ENCODE peak calls at places on chromosomes 11 and 22, in eight cellular contexts. O, L, X, B, K, P, R and M are unnamed samples.

GRCh38 chr22:24011735-24012068 is 598 bp downstream of the CABIN1 start:
- DNase-seq in O (no peak), L (no peak), X (no peak), B (no peak), K (no peak), P (peak), R (no peak), M (no peak)

GRCh38 chr11:107562647-107563208 is 2.8 kb downstream of the ALKBH8 start:
- DNase-seq in O (no peak), L (no peak), X (peak), B (no peak), K (no peak), P (no peak), R (peak), M (no peak)

GRCh38 chr11:85718991-85719807 is 33.2 kb upstream of the CCDC89 start:
- DNase-seq in O (peak), L (peak), X (peak), B (no peak), K (no peak), P (peak), R (peak), M (no peak)

GRCh38 chr11:134252539-134253188 is 488 bp downstream of the THYN1 start:
- DNase-seq in O (no peak), L (no peak), X (no peak), B (no peak), K (peak), P (peak), R (peak), M (no peak)

GRCh38 chr11:927871-928270 is 2.2 kb downstream of the AP2A2 start:
- DNase-seq in O (no peak), L (no peak), X (no peak), B (no peak), K (no peak), P (no peak), R (no peak), M (no peak)

GRCh38 chr11:1948389-1948788 is 1.3 kb downstream of the MRPL23 start:
- DNase-seq in O (peak), L (no peak), X (no peak), B (no peak), K (peak), P (no peak), R (no peak), M (no peak)

GRCh38 chr11:60169264-60169915 is 13.5 kb downstream of the MS4A6A start:
- DNase-seq in O (no peak), L (no peak), X (no peak), B (no peak), K (no peak), P (peak), R (peak), M (no peak)

GRCh38 chr22:49119551-49119952 is 708.1 kb downstream of the BRD1 start:
- DNase-seq in O (peak), L (no peak), X (no peak), B (no peak), K (no peak), P (no peak), R (no peak), M (no peak)

GRCh38 chr11:93248602-93249001 is 50.8 kb upstream of the SLC36A4 start:
- DNase-seq in O (no peak), L (no peak), X (peak), B (no peak), K (no peak), P (peak), R (no peak), M (no peak)

GRCh38 chr11:2276280-2276998 is 6.1 kb upstream of the ASCL2 start:
- DNase-seq in O (no peak), L (no peak), X (no peak), B (no peak), K (peak), P (no peak), R (no peak), M (peak)

GRCh38 chr11:95156916-95157568 is 67.4 kb downstream of the ENDOD1 start:
- DNase-seq in O (no peak), L (no peak), X (no peak), B (no peak), K (peak), P (peak), R (no peak), M (no peak)

GRCh38 chr11:35352107-35352888 is 67.1 kb downstream of the SLC1A2 start:
- DNase-seq in O (peak), L (no peak), X (peak), B (no peak), K (no peak), P (no peak), R (no peak), M (no peak)

DNA sequence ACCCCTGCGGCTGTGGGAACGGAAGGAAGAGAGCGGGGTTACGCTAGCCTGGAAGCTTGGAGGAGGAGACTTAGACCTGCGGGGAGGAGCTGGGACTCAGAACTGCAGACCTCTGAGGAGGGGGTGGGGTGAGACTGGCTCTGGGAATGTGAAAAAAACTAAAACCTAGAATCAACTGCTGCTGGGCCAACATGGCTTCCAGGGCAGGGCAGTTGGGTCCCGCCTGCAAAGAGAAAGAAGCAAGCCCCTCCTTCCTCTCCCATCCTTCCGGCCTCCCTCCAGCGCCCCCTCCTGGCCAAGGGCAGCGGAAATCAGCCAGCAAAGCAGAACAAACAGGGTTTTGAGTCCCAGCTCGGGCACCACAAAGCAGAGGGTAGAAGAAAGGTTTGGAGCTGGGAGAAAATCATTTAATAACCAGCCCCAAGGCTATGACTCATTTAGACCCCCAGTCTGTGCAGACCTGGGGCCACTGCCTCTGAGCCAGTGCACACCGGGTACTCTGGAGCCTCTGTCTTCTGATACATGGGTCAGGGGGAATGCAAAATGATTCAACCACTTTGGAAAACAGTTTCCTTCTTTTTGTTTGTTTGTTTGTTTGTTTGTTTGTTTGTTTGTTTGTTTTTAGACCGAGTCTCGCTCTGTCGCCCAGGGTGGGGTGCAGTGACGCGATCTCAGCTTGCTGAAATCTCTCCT is 7.3 kb upstream of the NCF4 start:
- DNase-seq in O (peak), L (peak), X (peak), B (peak), K (no peak), P (peak), R (peak), M (peak)
- TF ChIP-seq CTCF in O (peak), L (peak), X (peak), B (peak), K (no peak), P (peak), R (peak), M (peak)

DNA sequence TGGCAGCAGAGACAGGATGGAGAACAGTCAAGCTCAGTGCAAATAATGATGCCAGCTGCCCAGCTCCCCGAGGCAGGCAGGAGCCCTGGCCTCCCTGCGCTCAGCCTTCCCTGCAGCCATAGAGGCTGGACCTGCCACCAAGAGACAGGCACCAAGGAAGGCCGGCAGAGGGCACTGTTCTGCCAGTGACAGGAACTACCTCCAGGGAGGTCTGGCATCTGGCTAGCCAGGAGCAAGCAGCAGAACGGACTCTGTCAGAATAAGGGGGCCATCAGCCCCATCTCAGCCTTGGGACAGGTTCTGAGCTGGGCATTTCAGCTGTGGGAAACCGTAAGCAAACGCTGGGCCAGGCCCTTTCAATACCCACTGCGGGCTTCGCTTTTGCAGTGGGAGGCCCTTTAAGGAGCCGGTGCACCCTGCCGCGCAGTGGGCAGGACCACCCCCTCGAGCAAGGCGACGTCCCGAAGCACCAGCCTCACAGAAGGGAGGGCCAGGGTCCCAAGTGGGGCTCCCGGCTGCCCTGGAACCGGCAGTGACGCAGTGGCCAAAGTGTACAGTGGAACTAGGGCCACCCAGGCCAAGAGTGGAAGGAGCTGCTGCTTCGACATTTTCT is 18.2 kb downstream of the IFT27 start:
- DNase-seq in O (peak), L (peak), X (peak), B (peak), K (peak), P (peak), R (peak), M (peak)
- TF ChIP-seq CTCF in O (peak), L (peak), X (peak), B (peak), K (peak), P (peak), R (peak), M (peak)

GRCh38 chr11:59142530-59143507 is at the start of gene FAM111A:
- DNase-seq in O (peak), L (peak), X (peak), B (peak), K (peak), P (peak), R (peak), M (peak)
- TF ChIP-seq CTCF in O (peak), L (peak), X (peak), B (no peak), K (peak), P (peak), R (peak), M (peak)

GRCh38 chr11:77593883-77594282 is 4.1 kb downstream of the AQP11 start:
- DNase-seq in O (no peak), L (no peak), X (no peak), B (no peak), K (no peak), P (no peak), R (no peak), M (no peak)

GRCh38 chr11:77589181-77589520 is 602 bp upstream of the AQP11 start:
- DNase-seq in O (no peak), L (no peak), X (no peak), B (no peak), K (no peak), P (no peak), R (no peak), M (no peak)

GRCh38 chr11:77590194-77590591 is 440 bp downstream of the AQP11 start:
- DNase-seq in O (peak), L (no peak), X (peak), B (peak), K (peak), P (peak), R (peak), M (no peak)

GRCh38 chr11:77592727-77593126 is 3.0 kb downstream of the AQP11 start:
- DNase-seq in O (no peak), L (no peak), X (no peak), B (no peak), K (no peak), P (no peak), R (no peak), M (no peak)

DNA sequence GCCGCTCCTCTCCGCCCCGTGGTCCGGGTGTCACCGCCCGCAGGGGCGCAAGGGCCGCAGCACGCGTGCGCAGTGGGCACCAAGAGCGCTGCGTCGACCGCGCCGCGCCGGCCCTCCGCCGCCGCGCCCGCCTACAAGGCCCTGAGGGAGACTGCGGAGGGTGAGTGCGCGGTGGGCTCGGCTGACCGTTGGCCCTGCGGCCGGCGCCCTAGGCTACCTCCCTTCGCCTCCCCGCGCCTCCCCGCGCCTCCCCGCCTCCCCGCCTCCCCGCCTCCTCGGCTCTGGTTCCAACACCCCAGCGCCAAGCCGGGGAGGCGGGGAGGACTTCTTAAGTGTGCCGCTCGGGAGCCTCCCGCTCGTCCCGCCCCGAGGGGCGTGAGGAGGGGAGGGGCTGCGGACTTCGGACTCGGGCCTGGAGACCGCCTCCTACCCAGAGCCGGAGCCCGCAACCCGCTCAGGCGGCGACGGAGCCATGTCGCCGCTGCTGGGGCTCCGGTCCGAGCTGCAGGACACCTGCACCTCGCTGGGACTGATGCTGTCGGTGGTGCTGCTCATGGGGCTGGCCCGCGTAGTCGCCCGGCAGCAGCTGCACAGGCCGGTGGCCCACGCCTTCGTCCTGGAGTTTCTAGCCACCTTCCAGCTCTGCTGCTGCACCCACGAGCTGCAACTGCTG is at the start of gene AQP11:
- DNase-seq in O (peak), L (peak), X (peak), B (peak), K (peak), P (peak), R (peak), M (peak)
- TF ChIP-seq CTCF in O (no peak), L (no peak), X (no peak), B (no peak), K (no peak), P (no peak), R (no peak), M (no peak)

GRCh38 chr22:37561209-37562048 is 1.1 kb downstream of the CDC42EP1 start:
- DNase-seq in O (peak), L (peak), X (peak), B (peak), K (peak), P (peak), R (peak), M (peak)

GRCh38 chr22:37564111-37564711 is 3.9 kb downstream of the CDC42EP1 start:
- DNase-seq in O (no peak), L (no peak), X (peak), B (no peak), K (no peak), P (no peak), R (no peak), M (no peak)

GRCh38 chr22:37563153-37564081 is 3.1 kb downstream of the CDC42EP1 start:
- DNase-seq in O (peak), L (no peak), X (peak), B (peak), K (peak), P (peak), R (peak), M (no peak)

GRCh38 chr22:37560682-37561208 is 465 bp downstream of the CDC42EP1 start:
- DNase-seq in O (peak), L (no peak), X (peak), B (peak), K (peak), P (peak), R (no peak), M (peak)

GRCh38 chr22:37562049-37562784 is 1.9 kb downstream of the CDC42EP1 start:
- DNase-seq in O (no peak), L (no peak), X (no peak), B (no peak), K (no peak), P (no peak), R (no peak), M (no peak)
- TF ChIP-seq CTCF in O (no peak), L (no peak), X (no peak), B (no peak), K (peak), P (no peak), R (no peak), M (no peak)

GRCh38 chr11:66344550-66345315 is at the start of gene BRMS1:
- DNase-seq in O (peak), L (peak), X (peak), B (peak), K (peak), P (peak), R (peak), M (peak)
- TF ChIP-seq CTCF in O (no peak), L (no peak), X (peak), B (peak), K (peak), P (no peak), R (peak), M (no peak)

DNA sequence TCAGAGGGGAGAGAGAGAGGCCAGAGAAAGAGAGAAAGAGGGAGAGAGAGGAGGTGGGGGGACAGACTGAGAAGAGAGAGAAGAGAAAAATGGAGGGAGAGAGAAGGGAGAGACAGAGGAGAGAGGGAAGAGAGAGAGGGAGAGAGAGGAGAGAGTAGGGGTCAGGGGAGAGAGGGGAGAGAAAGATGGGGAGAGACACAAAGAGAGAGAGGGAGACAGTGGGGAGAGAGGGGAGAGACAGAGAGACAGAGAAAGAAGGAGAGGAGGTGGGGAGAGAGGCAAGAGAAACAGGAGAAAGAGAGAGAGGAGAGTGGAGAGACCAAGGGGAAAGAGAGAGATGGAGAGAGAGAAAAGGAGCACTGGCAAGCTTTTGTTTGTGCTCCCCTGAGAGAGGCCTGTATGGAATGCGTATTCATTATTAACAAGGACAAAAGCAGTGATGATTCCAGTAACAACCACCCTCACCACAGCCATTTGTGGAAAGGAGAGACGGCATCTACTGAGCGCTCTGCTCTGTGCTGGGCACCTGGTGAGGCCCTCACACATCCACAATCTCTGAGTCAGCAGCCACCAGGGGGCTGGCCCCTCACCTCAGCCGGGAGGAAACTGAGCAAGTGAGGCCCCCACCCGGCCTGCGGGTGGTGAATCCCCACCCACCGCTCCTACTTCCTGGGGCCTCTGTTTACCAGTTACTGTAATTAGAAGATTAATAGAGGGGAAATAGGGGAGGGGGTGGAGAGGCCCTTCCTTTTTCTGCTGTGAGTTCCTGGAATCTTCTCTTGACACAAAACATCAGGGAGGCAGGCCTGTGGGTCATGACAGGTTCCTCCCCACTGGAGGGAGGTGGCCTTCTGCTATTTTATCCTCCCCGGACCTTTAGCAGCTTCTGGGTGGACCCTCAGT is 14.7 kb upstream of the MIAT start:
- DNase-seq in O (peak), L (no peak), X (no peak), B (no peak), K (no peak), P (peak), R (no peak), M (peak)
- TF ChIP-seq CTCF in O (peak), L (peak), X (no peak), B (no peak), K (no peak), P (peak), R (peak), M (peak)

GRCh38 chr11:123665321-123665720 is 10.9 kb upstream of the SCN3B start:
- DNase-seq in O (no peak), L (no peak), X (no peak), B (no peak), K (no peak), P (no peak), R (no peak), M (no peak)
- TF ChIP-seq CTCF in O (no peak), L (no peak), X (no peak), B (no peak), K (no peak), P (no peak), R (no peak), M (no peak)

GRCh38 chr11:8082391-8083087 is 1.5 kb downstream of the TUB start:
- DNase-seq in O (no peak), L (no peak), X (no peak), B (no peak), K (no peak), P (peak), R (no peak), M (no peak)
- TF ChIP-seq CTCF in O (no peak), L (no peak), X (no peak), B (no peak), K (no peak), P (no peak), R (no peak), M (no peak)

GRCh38 chr22:41368543-41368817 is 13.3 kb upstream of the TEF start:
- DNase-seq in O (no peak), L (no peak), X (no peak), B (no peak), K (no peak), P (no peak), R (no peak), M (no peak)

GRCh38 chr22:41367680-41368542 is 13.8 kb upstream of the TEF start:
- DNase-seq in O (no peak), L (no peak), X (no peak), B (peak), K (peak), P (peak), R (no peak), M (no peak)

GRCh38 chr22:41365425-41365824 is 16.3 kb upstream of the TEF start:
- DNase-seq in O (no peak), L (no peak), X (no peak), B (no peak), K (no peak), P (no peak), R (no peak), M (no peak)

GRCh38 chr22:41366323-41367014 is 15.3 kb upstream of the TEF start:
- DNase-seq in O (no peak), L (no peak), X (peak), B (no peak), K (no peak), P (no peak), R (no peak), M (no peak)

DNA sequence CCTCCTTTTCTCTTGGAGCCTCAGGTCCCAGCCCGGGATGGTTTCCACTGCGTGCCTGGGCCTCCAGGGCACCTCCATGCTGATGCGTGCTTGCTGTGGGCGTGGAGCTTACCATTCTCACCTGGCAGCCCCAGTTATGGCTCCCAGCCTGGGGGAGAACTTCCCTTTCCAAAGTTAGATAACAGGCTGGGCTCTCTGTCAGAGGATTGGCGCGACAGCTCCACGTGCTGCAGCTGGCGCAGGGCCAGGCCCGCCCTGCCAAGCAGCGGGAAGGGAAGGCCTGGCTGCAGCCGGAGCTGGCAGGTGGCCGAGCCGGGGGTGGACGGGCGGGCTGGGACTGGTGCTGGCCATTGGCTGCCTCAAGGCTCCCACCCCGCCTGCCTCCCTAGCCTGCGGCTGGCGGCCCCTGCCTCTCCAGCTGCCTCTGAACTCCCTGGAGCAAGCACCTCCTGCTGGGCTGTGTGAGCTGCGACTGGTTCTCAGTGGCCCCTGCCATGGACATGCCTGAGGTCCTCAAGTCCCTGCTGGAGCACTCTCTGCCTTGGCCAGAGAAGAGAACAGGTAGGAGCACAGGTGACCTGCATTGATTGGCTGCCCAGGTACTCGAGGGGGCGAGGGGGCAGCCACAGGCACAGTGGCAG is 14.6 kb upstream of the TEF start:
- DNase-seq in O (peak), L (no peak), X (peak), B (peak), K (peak), P (peak), R (peak), M (peak)
- TF ChIP-seq CTCF in O (peak), L (no peak), X (peak), B (peak), K (peak), P (peak), R (peak), M (no peak)